ENCODE peak calls at places on chromosomes 7 and 10, in five cellular contexts. K is hepatocyte, B is NCI-H1105 treated with DMSO at 0.1 percent for 48 hours, C is ACHN, N is OCI-LY7. J is an unnamed sample.

GRCh38 chr7:122699017-122699416 is at the start of gene RNF133:
- DNase-seq in B (no peak), C (no peak), K (no peak), N (no peak), J (no peak)

GRCh38 chr10:3760083-3760482 is 24.9 kb downstream of the KLF6 start:
- DNase-seq in C (no peak), K (no peak), B (no peak), N (no peak), J (no peak)

GRCh38 chr10:36736311-36736710 is 389.1 kb upstream of the ANKRD30A start:
- DNase-seq in C (no peak), K (no peak), N (no peak), B (peak), J (no peak)

GRCh38 chr7:98687331-98687863 is 70.3 kb downstream of the NPTX2 start:
- DNase-seq in K (no peak), C (no peak), N (no peak), B (peak), J (no peak)

GRCh38 chr10:124731551-124731950 is 12.6 kb downstream of the FAM53B start:
- DNase-seq in B (no peak), C (no peak), N (no peak), K (no peak), J (no peak)

GRCh38 chr10:102413053-102413705 is 5.4 kb downstream of the PSD start:
- DNase-seq in K (no peak), C (peak), N (peak), B (peak), J (no peak)

GRCh38 chr7:22469371-22470143 is 30.4 kb downstream of the STEAP1B start:
- DNase-seq in C (no peak), K (no peak), B (peak), N (no peak), J (no peak)

GRCh38 chr7:155547161-155547791 is 917 bp upstream of the CNPY1 start:
- DNase-seq in K (no peak), C (no peak), B (no peak), N (no peak), J (no peak)

GRCh38 chr10:121459765-121460453 is 138.3 kb downstream of the FGFR2 start:
- DNase-seq in C (no peak), B (no peak), N (no peak), K (no peak), J (no peak)

GRCh38 chr7:51315393-51316261 is 982 bp downstream of the COBL start:
- DNase-seq in N (no peak), K (peak), C (peak), B (peak), J (no peak)

GRCh38 chr7:151806938-151807775 is 69.8 kb downstream of the PRKAG2 start:
- DNase-seq in B (no peak), K (no peak), N (no peak), C (no peak), J (no peak)

GRCh38 chr10:95395947-95396449 is 105.2 kb upstream of the PDLIM1 start:
- DNase-seq in C (peak), N (no peak), K (no peak), B (no peak), J (no peak)

GRCh38 chr10:125868372-125868975 is 12.6 kb downstream of the DHX32 start:
- DNase-seq in B (no peak), K (peak), C (peak), N (peak), J (no peak)